ENCODE peak calls at places on chromosomes 2 and 18, in six cellular contexts. K is GM12892, V is foreskin keratinocyte, D is cardiac muscle cell, T is endodermal cell, S is nucleus accumbens. G is an unnamed sample.
A peak's percentile ranks its signal among the peaks of the same experiment; 100 is the strongest.

GRCh38 chr18:74278058-74278457 is 13.7 kb downstream of the CYB5A start:
- DNase-seq in K (no peak), V (no peak), D (no peak), T (no peak), S (no peak), G (no peak)

GRCh38 chr2:503288-503999 is 173.8 kb downstream of the TMEM18 start:
- DNase-seq in K (no peak), V (no peak), D (no peak), T (no peak), S (no peak), G (no peak)

GRCh38 chr2:74128206-74128605 is 19.5 kb downstream of the BOLA3 start:
- DNase-seq in K (no peak), V (no peak), D (no peak), T (peak; percentile 74), S (no peak), G (no peak)

GRCh38 chr2:152542344-152542994 is 174.8 kb downstream of the PRPF40A start:
- DNase-seq in K (no peak), V (no peak), D (no peak), T (no peak), S (no peak), G (no peak)

GRCh38 chr2:88813612-88814011 is 122.1 kb downstream of the RPIA start:
- DNase-seq in K (no peak), V (no peak), D (no peak), T (no peak), S (no peak), G (no peak)

GRCh38 chr18:49094979-49095632 is 144.3 kb upstream of the SMAD7 start:
- DNase-seq in K (no peak), V (peak; percentile 44), D (no peak), T (no peak), S (no peak), G (peak; percentile 67)

GRCh38 chr2:99035920-99036319 is 99.9 kb upstream of the CRACDL start:
- DNase-seq in K (no peak), V (no peak), D (no peak), T (no peak), S (no peak), G (no peak)

GRCh38 chr2:199862779-199863178 is 11.8 kb upstream of the FTCDNL1 start:
- DNase-seq in K (no peak), V (no peak), D (no peak), T (no peak), S (no peak), G (no peak)

GRCh38 chr2:180960982-180961381 is 19.4 kb upstream of the UBE2E3 start:
- DNase-seq in K (no peak), V (no peak), D (no peak), T (no peak), S (no peak), G (no peak)

GRCh38 chr18:76126327-76126726 is 368.7 kb downstream of the ZNF516 start:
- DNase-seq in K (no peak), V (no peak), D (peak; percentile 30), T (peak; percentile 82), S (no peak), G (no peak)

GRCh38 chr2:236321430-236321829 is 57.2 kb upstream of the ASB18 start:
- DNase-seq in K (no peak), V (no peak), D (peak; percentile 5), T (no peak), S (no peak), G (no peak)

GRCh38 chr18:10524507-10525425 is 1.1 kb upstream of the NAPG start:
- DNase-seq in K (no peak), V (no peak), D (no peak), T (no peak), S (no peak), G (peak; percentile 48)

G was measured in HS-5.